ENCODE peak calls at places on chromosomes 16 and 17, in six cellular contexts. H, R, Z, C, N and A are unnamed samples.
A peak's percentile ranks its signal among the peaks of the same experiment; 100 is the strongest.

GRCh38 chr17:44539664-44540063 is 17.6 kb upstream of the FZD2 start:
- DNase-seq in H (no peak), R (no peak), Z (no peak), C (no peak), N (no peak), A (no peak)

GRCh38 chr16:15055141-15056053 is 477 bp downstream of the NTAN1 start:
- DNase-seq in H (peak; percentile 22), R (no peak), Z (no peak), C (no peak), N (no peak), A (peak; percentile 56)

GRCh38 chr16:72162105-72162680 is 9.8 kb downstream of the PMFBP1 start:
- DNase-seq in H (peak; percentile 96), R (no peak), Z (no peak), C (no peak), N (no peak), A (no peak)

GRCh38 chr16:47162670-47163420 is 19.1 kb upstream of the NETO2 start:
- DNase-seq in H (no peak), R (no peak), Z (no peak), C (no peak), N (no peak), A (no peak)

GRCh38 chr17:4895676-4896331 is 3.5 kb upstream of the C17orf107 start:
- DNase-seq in H (no peak), R (no peak), Z (no peak), C (peak; percentile 21), N (peak; percentile 38), A (no peak)

GRCh38 chr16:66740010-66740409 is 11.4 kb downstream of the DYNC1LI2 start:
- DNase-seq in H (peak; percentile 69), R (peak; percentile 32), Z (no peak), C (no peak), N (peak; percentile 67), A (peak; percentile 46)

GRCh38 chr17:14797021-14797420 is 468.1 kb downstream of the PMP22 start:
- DNase-seq in H (no peak), R (no peak), Z (no peak), C (no peak), N (no peak), A (no peak)

GRCh38 chr16:740459-740763 is 386 bp downstream of the CIAO3 start:
- DNase-seq in H (no peak), R (no peak), Z (no peak), C (no peak), N (no peak), A (no peak)

GRCh38 chr16:61432421-61432820 is 603.8 kb downstream of the CDH8 start:
- DNase-seq in H (no peak), R (no peak), Z (no peak), C (no peak), N (peak; percentile 6), A (no peak)

GRCh38 chr16:11779074-11779473 is 18.0 kb downstream of the ZC3H7A start:
- DNase-seq in H (no peak), R (no peak), Z (no peak), C (no peak), N (no peak), A (no peak)

GRCh38 chr16:24610421-24610765 is 71.0 kb downstream of the RBBP6 start:
- DNase-seq in H (no peak), R (no peak), Z (no peak), C (peak; percentile 29), N (peak; percentile 44), A (no peak)

GRCh38 chr16:1208239-1208830 is 16.7 kb downstream of the TPSG1 start:
- DNase-seq in H (no peak), R (peak; percentile 18), Z (no peak), C (no peak), N (no peak), A (peak; percentile 77)

GRCh38 chr16:55056585-55057520 is 126.2 kb downstream of the IRX5 start:
- DNase-seq in H (no peak), R (no peak), Z (no peak), C (peak; percentile 34), N (peak; percentile 42), A (no peak)

GRCh38 chr17:81494984-81495383 is 17.6 kb downstream of the ACTG1 start:
- DNase-seq in H (no peak), R (no peak), Z (no peak), C (no peak), N (no peak), A (peak; percentile 60)

GRCh38 chr16:85302018-85302847 is 190.0 kb upstream of the CIBAR2 start:
- DNase-seq in H (no peak), R (no peak), Z (no peak), C (no peak), N (no peak), A (no peak)

GRCh38 chr16:89381788-89382187 is 108.6 kb downstream of the ANKRD11 start:
- DNase-seq in H (no peak), R (no peak), Z (no peak), C (no peak), N (no peak), A (no peak)

GRCh38 chr16:84611041-84611440 is 6.8 kb downstream of the COTL1 start:
- DNase-seq in H (no peak), R (no peak), Z (no peak), C (no peak), N (no peak), A (no peak)

GRCh38 chr16:66036162-66036561 is 330.3 kb upstream of the CDH5 start:
- DNase-seq in H (no peak), R (no peak), Z (no peak), C (no peak), N (peak; percentile 25), A (no peak)

GRCh38 chr16:1002399-1003161 is 21.0 kb downstream of the SOX8 start:
- DNase-seq in H (no peak), R (no peak), Z (peak; percentile 26), C (no peak), N (no peak), A (no peak)

GRCh38 chr16:24540575-24541240 is 1.3 kb downstream of the RBBP6 start:
- DNase-seq in H (peak; percentile 34), R (peak; percentile 37), Z (no peak), C (peak; percentile 38), N (peak; percentile 51), A (no peak)

GRCh38 chr16:46747777-46748651 is at the start of gene MYLK3:
- DNase-seq in H (no peak), R (no peak), Z (no peak), C (no peak), N (peak; percentile 95), A (no peak)

GRCh38 chr17:77049440-77049839 is 91.3 kb upstream of the SEC14L1 start:
- DNase-seq in H (no peak), R (no peak), Z (no peak), C (no peak), N (peak; percentile 64), A (peak; percentile 46)

GRCh38 chr17:40963838-40964237 is 2.9 kb downstream of the KRT39 start:
- DNase-seq in H (peak; percentile 44), R (peak; percentile 1), Z (no peak), C (no peak), N (no peak), A (peak; percentile 25)

GRCh38 chr16:3999890-4000325 is 116.3 kb downstream of the ADCY9 start:
- DNase-seq in H (no peak), R (no peak), Z (no peak), C (peak; percentile 11), N (no peak), A (peak; percentile 72)

GRCh38 chr16:89422905-89423630 is 67.3 kb downstream of the ANKRD11 start:
- DNase-seq in H (no peak), R (no peak), Z (no peak), C (no peak), N (peak; percentile 41), A (peak; percentile 49)

GRCh38 chr17:33751702-33752065 is 458.6 kb upstream of the ASIC2 start:
- DNase-seq in H (no peak), R (no peak), Z (no peak), C (no peak), N (no peak), A (no peak)
- H3K4me3 ChIP-seq in H (no peak overlapping the region), R (no peak overlapping the region), Z (no peak overlapping the region), C (no peak overlapping the region), N (no peak overlapping the region), A (no peak overlapping the region)

GRCh38 chr16:58127634-58128033 is 1.5 kb downstream of the CFAP20 start:
- DNase-seq in H (peak; percentile 17), R (no peak), Z (no peak), C (no peak), N (no peak), A (no peak)
- H3K4me3 ChIP-seq in H (peak overlapping the region; percentile 84), R (peak overlapping the region; percentile 52), Z (peak overlapping the region; percentile 97), C (no peak overlapping the region), N (peak overlapping the region; percentile 56), A (peak overlapping the region; percentile 89)

GRCh38 chr17:28045304-28045703 is 2.8 kb downstream of the NLK start:
- DNase-seq in H (no peak), R (no peak), Z (no peak), C (no peak), N (no peak), A (no peak)
- H3K4me3 ChIP-seq in H (no peak overlapping the region), R (no peak overlapping the region), Z (no peak overlapping the region), C (no peak overlapping the region), N (no peak overlapping the region), A (no peak overlapping the region)

GRCh38 chr17:39736319-39737165 is 1.2 kb upstream of the GRB7 start:
- DNase-seq in H (no peak), R (no peak), Z (no peak), C (no peak), N (no peak), A (no peak)

GRCh38 chr17:39738568-39738901 is 797 bp downstream of the GRB7 start:
- DNase-seq in H (no peak), R (peak; percentile 44), Z (no peak), C (peak; percentile 84), N (no peak), A (no peak)

GRCh38 chr17:39737331-39737760 is 392 bp upstream of the GRB7 start:
- DNase-seq in H (no peak), R (no peak), Z (no peak), C (no peak), N (no peak), A (no peak)

GRCh38 chr17:39739020-39739884 is 1.5 kb downstream of the GRB7 start:
- DNase-seq in H (no peak), R (no peak), Z (peak; percentile 57), C (peak; percentile 90), N (peak; percentile 36), A (no peak)

GRCh38 chr17:39737761-39738567 is at the start of gene GRB7:
- DNase-seq in H (no peak), R (no peak), Z (no peak), C (peak; percentile 91), N (peak; percentile 34), A (no peak)
- H3K4me3 ChIP-seq in H (no peak within 1 kb of the TSS), R (peak within 1 kb of the TSS; percentile 16), Z (peak within 1 kb of the TSS; percentile 73), C (peak within 1 kb of the TSS; percentile 46), N (peak within 1 kb of the TSS; percentile 27), A (no peak within 1 kb of the TSS)

GRCh38 chr17:7392696-7393612 is 1.4 kb downstream of the PLSCR3 start:
- DNase-seq in H (no peak), R (no peak), Z (no peak), C (peak; percentile 40), N (no peak), A (no peak)
- H3K4me3 ChIP-seq in H (peak overlapping the region; percentile 61), R (peak overlapping the region; percentile 94), Z (peak overlapping the region; percentile 83), C (no peak overlapping the region), N (peak overlapping the region; percentile 74), A (no peak overlapping the region)

GRCh38 chr17:65629234-65629690 is 67.8 kb upstream of the AXIN2 start:
- DNase-seq in H (no peak), R (no peak), Z (no peak), C (peak; percentile 29), N (no peak), A (no peak)
- H3K4me3 ChIP-seq in H (no peak overlapping the region), R (no peak overlapping the region), Z (no peak overlapping the region), C (no peak overlapping the region), N (no peak overlapping the region), A (no peak overlapping the region)